ENCODE peak calls at places on chromosomes 3 and 15, in nine cellular contexts. X, G, W, M, H, F, B, Z and Q are unnamed samples.

GRCh38 chr3:195258449-195259145 is 12.4 kb downstream of the XXYLT1 start:
- DNase-seq in X (no peak), G (no peak), W (peak), M (no peak), H (no peak), F (no peak), B (no peak), Z (peak), Q (peak)

GRCh38 chr3:42707620-42708355 is 5.2 kb upstream of the HHATL start:
- DNase-seq in X (no peak), G (no peak), W (no peak), M (no peak), H (peak), F (no peak), B (no peak), Z (no peak), Q (no peak)

GRCh38 chr3:61645148-61645547 is 83.8 kb downstream of the PTPRG start:
- DNase-seq in X (no peak), G (no peak), W (no peak), M (no peak), H (no peak), F (no peak), B (no peak), Z (peak), Q (no peak)

GRCh38 chr15:79088426-79089205 is 2.0 kb downstream of the RASGRF1 start:
- DNase-seq in X (no peak), G (no peak), W (no peak), M (no peak), H (peak), F (no peak), B (no peak), Z (no peak), Q (no peak)

GRCh38 chr3:97793415-97794019 is 28.3 kb upstream of the CRYBG3 start:
- DNase-seq in X (no peak), G (peak), W (no peak), M (peak), H (no peak), F (peak), B (peak), Z (peak), Q (no peak)

GRCh38 chr3:153649286-153649839 is 471.8 kb upstream of the ARHGEF26 start:
- DNase-seq in X (no peak), G (no peak), W (no peak), M (no peak), H (no peak), F (no peak), B (no peak), Z (no peak), Q (no peak)

GRCh38 chr3:112519424-112520001 is 20.2 kb upstream of the BTLA start:
- DNase-seq in X (no peak), G (peak), W (peak), M (peak), H (no peak), F (peak), B (peak), Z (peak), Q (peak)

GRCh38 chr3:142468456-142468855 is 20.6 kb upstream of the XRN1 start:
- DNase-seq in X (no peak), G (no peak), W (no peak), M (no peak), H (no peak), F (no peak), B (no peak), Z (no peak), Q (no peak)

GRCh38 chr3:102529452-102529851 is 94.6 kb downstream of the ZPLD1 start:
- DNase-seq in X (no peak), G (no peak), W (peak), M (peak), H (no peak), F (no peak), B (peak), Z (peak), Q (no peak)

GRCh38 chr3:190811775-190812480 is 50.6 kb downstream of the GMNC start:
- DNase-seq in X (no peak), G (no peak), W (peak), M (peak), H (no peak), F (peak), B (peak), Z (peak), Q (no peak)

GRCh38 chr15:39030291-39031070 is 465.9 kb upstream of the RASGRP1 start:
- DNase-seq in X (no peak), G (no peak), W (no peak), M (no peak), H (no peak), F (no peak), B (peak), Z (no peak), Q (no peak)

GRCh38 chr3:136752327-136753111 is at the start of gene STAG1:
- DNase-seq in X (peak), G (peak), W (peak), M (peak), H (peak), F (no peak), B (peak), Z (peak), Q (peak)

GRCh38 chr15:85296615-85297402 is 83.6 kb upstream of the AKAP13 start:
- DNase-seq in X (peak), G (peak), W (peak), M (peak), H (no peak), F (peak), B (peak), Z (peak), Q (peak)

GRCh38 chr3:152444029-152444641 is 175.4 kb downstream of the MBNL1 start:
- DNase-seq in X (no peak), G (peak), W (no peak), M (peak), H (no peak), F (peak), B (peak), Z (peak), Q (no peak)